ENCODE peak calls at places on chromosome 10, in eight cellular contexts. U, G, C, Y, N, M, B and W are unnamed samples. For H3K4me1, the result is how much of the 10 kb centered on the place peaks cover.

GRCh38 chr10:112159469-112159868 is 24.1 kb downstream of the GPAM start:
- DNase-seq in M (no peak), U (no peak), C (no peak), Y (no peak), N (no peak), G (no peak), B (no peak), W (no peak)

GRCh38 chr10:953836-954235 is 22.3 kb upstream of the LARP4B start:
- DNase-seq in N (no peak), M (no peak), G (no peak), Y (no peak), C (no peak), B (no peak), U (no peak), W (no peak)

GRCh38 chr10:32577448-32577847 is 131.5 kb downstream of the CCDC7 start:
- DNase-seq in Y (no peak), G (no peak), B (no peak), C (peak), U (no peak), M (no peak), N (no peak), W (no peak)

GRCh38 chr10:20457656-20458055 is 439.5 kb downstream of the NEBL start:
- DNase-seq in Y (no peak), C (no peak), G (no peak), B (no peak), N (no peak), U (no peak), M (no peak), W (no peak)

GRCh38 chr10:103752680-103753248 is 102.6 kb downstream of the SH3PXD2A start:
- DNase-seq in Y (peak), N (no peak), C (no peak), G (peak), B (no peak), U (no peak), M (peak), W (no peak)

GRCh38 chr10:69458426-69459100 is 7.3 kb downstream of the TSPAN15 start:
- DNase-seq in G (no peak), N (no peak), M (peak), C (no peak), Y (peak), U (no peak), B (peak), W (peak)

GRCh38 chr10:19683326-19683725 is 132.9 kb upstream of the PLXDC2 start:
- DNase-seq in C (peak), B (no peak), G (no peak), U (no peak), Y (no peak), N (no peak), M (no peak), W (no peak)

GRCh38 chr10:108424656-108425055 is 1260.2 kb upstream of the SORCS1 start:
- DNase-seq in Y (no peak), M (no peak), G (no peak), B (no peak), U (no peak), C (peak), N (no peak), W (no peak)

GRCh38 chr10:129244757-129245156 is 222.3 kb upstream of the MGMT start:
- DNase-seq in G (no peak), M (no peak), U (no peak), Y (no peak), N (no peak), B (no peak), C (no peak), W (no peak)

GRCh38 chr10:63763744-63764143 is 242.5 kb downstream of the REEP3 start:
- DNase-seq in M (no peak), U (no peak), C (peak), N (no peak), G (no peak), Y (no peak), B (no peak), W (no peak)

GRCh38 chr10:37403776-37404175 is 278.4 kb downstream of the ANKRD30A start:
- DNase-seq in Y (no peak), G (no peak), M (no peak), U (no peak), N (no peak), B (no peak), C (no peak), W (no peak)

GRCh38 chr10:122709971-122710370 is 10.3 kb upstream of the C10orf120 start:
- DNase-seq in Y (peak), G (no peak), M (no peak), U (no peak), N (no peak), B (no peak), C (no peak), W (no peak)

GRCh38 chr10:4426866-4427265 is 399.1 kb upstream of the AKR1E2 start:
- DNase-seq in U (no peak), M (no peak), G (no peak), Y (no peak), B (no peak), C (no peak), N (no peak), W (no peak)

GRCh38 chr10:3131098-3131497 is 41.5 kb downstream of the PITRM1 start:
- DNase-seq in M (no peak), Y (no peak), U (no peak), G (no peak), N (no peak), B (no peak), C (peak), W (no peak)

GRCh38 chr10:132193907-132194552 is 7.3 kb downstream of the DPYSL4 start:
- DNase-seq in N (peak), M (no peak), B (no peak), G (peak), C (no peak), Y (peak), U (no peak), W (peak)

GRCh38 chr10:59904431-59905065 is 1.8 kb downstream of the CCDC6 start:
- DNase-seq in C (no peak), Y (no peak), M (no peak), N (no peak), U (no peak), G (no peak), B (no peak), W (peak)

GRCh38 chr10:59905735-59906416 is 480 bp downstream of the CCDC6 start:
- DNase-seq in C (no peak), Y (no peak), N (no peak), M (no peak), U (no peak), B (no peak), G (peak), W (no peak)

GRCh38 chr10:59903871-59904270 is 2.5 kb downstream of the CCDC6 start:
- DNase-seq in B (no peak), C (peak), M (no peak), G (no peak), N (no peak), Y (no peak), U (no peak), W (no peak)

GRCh38 chr10:59906417-59907202 is at the start of gene CCDC6:
- DNase-seq in G (peak), U (peak), B (peak), N (peak), C (peak), M (peak), Y (peak), W (peak)

GRCh38 chr10:59905066-59905734 is 1.2 kb downstream of the CCDC6 start:
- DNase-seq in U (no peak), M (peak), N (peak), G (no peak), Y (peak), C (peak), B (no peak), W (peak)
- H3K4me1 ChIP-seq in U (under half), M (under half), N (under half), G (under half), Y (half or more), C (under half), B (under half), W (under half)

GRCh38 chr10:93039721-93040120 is 20.9 kb upstream of the CYP26C1 start:
- DNase-seq in G (no peak), M (no peak), U (no peak), B (peak), N (no peak), Y (no peak), C (peak), W (no peak)
- TF ChIP-seq CTCF in G (peak), M (no peak), U (peak), B (peak), N (no peak), Y (peak), C (peak), W (peak)

GRCh38 chr10:87861953-87862643 is 1.2 kb downstream of the KLLN start:
- DNase-seq in G (peak), B (peak), C (peak), Y (peak), U (peak), M (peak), N (peak), W (peak)
- TF ChIP-seq POLR2A in G (peak), B (peak), C (peak), Y (peak), U (peak), M (no peak), N (peak), W (peak)

DNA sequence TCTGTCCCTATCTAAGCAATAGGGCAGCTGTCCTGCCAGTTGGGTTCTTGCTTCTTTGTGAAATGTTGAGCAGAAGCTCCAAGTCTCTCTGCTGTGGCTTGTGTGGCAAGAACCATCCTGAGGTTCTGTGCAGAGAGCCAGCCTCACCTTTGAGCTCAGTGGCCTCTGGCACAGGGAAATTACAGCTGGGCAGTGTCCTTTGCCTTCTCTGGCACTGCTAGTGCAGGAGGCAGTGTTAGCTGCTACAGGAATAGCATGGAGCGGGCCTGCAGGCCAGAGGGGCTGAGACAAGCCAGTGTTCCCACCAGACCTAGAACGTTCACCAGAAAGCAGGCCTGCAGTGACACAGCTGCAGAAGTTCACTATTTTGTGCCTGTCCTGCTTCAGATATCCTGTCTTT is 1.8 kb downstream of the PRXL2A start:
- DNase-seq in G (no peak), M (no peak), N (peak), C (no peak), B (no peak), U (no peak), Y (peak), W (peak)
- H3K4me1 ChIP-seq in G (under half), M (under half), N (half or more), C (under half), B (under half), U (under half), Y (under half), W (half or more)

DNA sequence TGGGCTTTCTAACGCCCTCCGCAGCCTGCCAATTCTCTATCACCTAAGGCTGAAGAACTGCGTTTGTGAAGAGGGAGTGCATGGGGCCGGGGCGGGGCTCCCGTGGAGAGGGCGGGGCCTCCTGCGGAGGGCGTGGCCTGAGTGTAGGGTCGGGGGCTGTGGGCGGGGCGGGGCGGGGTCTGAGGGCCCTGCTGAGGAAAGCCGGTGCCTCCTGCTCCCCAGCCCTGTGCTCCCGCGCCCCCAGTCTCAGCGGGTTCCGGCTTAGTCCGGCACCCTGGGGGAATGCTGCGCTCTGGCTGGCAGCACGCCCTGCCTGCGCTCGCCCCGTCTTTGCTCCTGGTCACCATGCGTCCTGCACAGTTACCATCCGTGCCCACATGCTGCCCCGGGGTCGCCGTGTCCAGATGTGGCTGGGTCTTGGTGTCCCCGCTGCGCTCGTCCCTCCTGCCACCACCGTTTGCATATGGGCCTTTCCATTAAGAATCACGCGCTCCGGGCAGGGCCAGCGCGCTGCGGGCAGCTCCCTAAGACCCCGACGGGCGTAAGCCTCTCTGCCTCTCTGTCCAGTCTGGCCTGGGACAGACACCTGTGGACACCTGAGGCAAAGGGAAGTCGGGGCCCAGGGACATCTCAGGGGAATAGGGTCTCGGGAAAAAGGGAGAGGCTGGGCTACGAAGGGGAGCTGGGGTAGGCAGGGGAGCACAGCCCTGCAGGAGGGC is 144.0 kb upstream of the RET start:
- DNase-seq in Y (peak), B (no peak), C (no peak), M (no peak), N (no peak), G (peak), U (no peak), W (no peak)
- TF ChIP-seq CTCF in Y (no peak), B (no peak), C (no peak), M (no peak), N (no peak), G (no peak), U (no peak), W (no peak)

GRCh38 chr10:113767222-113767621 is 15.7 kb downstream of the PLEKHS1 start:
- DNase-seq in M (no peak), U (no peak), B (no peak), Y (no peak), C (no peak), G (no peak), N (no peak), W (no peak)
- TF ChIP-seq POLR2A in M (no peak), U (no peak), B (no peak), Y (no peak), C (no peak), G (no peak), N (no peak), W (no peak)

DNA sequence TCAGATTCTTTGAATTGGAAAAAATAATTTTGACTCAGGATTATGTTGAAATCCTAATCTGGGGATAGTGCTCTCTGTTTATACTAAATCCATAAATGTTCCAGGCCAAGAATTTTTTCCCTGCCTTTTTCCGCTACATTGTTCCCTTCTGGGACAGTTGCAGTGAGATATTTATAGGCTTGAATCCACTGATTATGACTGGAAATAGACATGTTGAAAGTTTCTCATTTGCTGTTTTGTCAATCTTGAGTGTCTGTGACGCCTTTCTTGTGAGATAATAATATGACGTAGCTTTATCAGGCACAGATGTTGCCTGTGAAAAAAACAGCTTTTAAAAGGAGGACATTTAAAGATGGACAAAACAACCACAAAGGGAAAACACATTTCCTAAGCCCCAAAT is 155.9 kb downstream of the ARID5B start:
- DNase-seq in N (no peak), Y (no peak), G (no peak), U (no peak), C (no peak), B (no peak), M (no peak), W (no peak)
- H3K4me1 ChIP-seq in N (half or more), Y (under half), G (under half), U (under half), C (under half), B (under half), M (under half), W (under half)